ENCODE peak calls at places on chromosomes 1 and 21, in ten cellular contexts. F is lower leg skin, S is IMR-90, A is ovary, Z is GM12891, C is A549, T is sigmoid colon, M is spleen, H is H54, I is prostate gland. X is an unnamed sample.

GRCh38 chr1:181038399-181038873 is 4.7 kb downstream of the MR1 start:
- DNase-seq in F (no peak), S (peak; percentile 68), A (no peak), Z (no peak), C (peak; percentile 80), T (peak; percentile 73), M (no peak), H (peak; percentile 76), I (peak; percentile 30), X (no peak)

GRCh38 chr1:182877842-182878241 is 38.7 kb downstream of the DHX9 start:
- DNase-seq in F (no peak), S (no peak), A (no peak), Z (no peak), C (no peak), T (no peak), M (no peak), H (no peak), I (no peak), X (no peak)

GRCh38 chr1:245039196-245039595 is 115.6 kb upstream of the KIF26B start:
- DNase-seq in F (no peak), S (no peak), A (no peak), Z (no peak), C (no peak), T (no peak), M (no peak), H (no peak), I (no peak), X (no peak)

GRCh38 chr1:98323396-98323795 is 338.1 kb upstream of the SNX7 start:
- DNase-seq in F (peak; percentile 49), S (peak; percentile 82), A (no peak), Z (no peak), C (peak; percentile 20), T (no peak), M (no peak), H (no peak), I (no peak), X (no peak)

GRCh38 chr1:27589841-27590426 is 14.0 kb downstream of the AHDC1 start:
- DNase-seq in F (no peak), S (peak; percentile 54), A (peak; percentile 75), Z (no peak), C (no peak), T (peak; percentile 85), M (no peak), H (no peak), I (no peak), X (no peak)

GRCh38 chr1:91894036-91894761 is 8.2 kb upstream of the TGFBR3 start:
- DNase-seq in F (no peak), S (peak; percentile 42), A (no peak), Z (no peak), C (no peak), T (no peak), M (no peak), H (no peak), I (no peak), X (no peak)

GRCh38 chr1:14871569-14871968 is 273.1 kb downstream of the KAZN start:
- DNase-seq in F (no peak), S (no peak), A (no peak), Z (no peak), C (no peak), T (no peak), M (no peak), H (no peak), I (no peak), X (no peak)

GRCh38 chr1:5279127-5279526 is 624.7 kb downstream of the AJAP1 start:
- DNase-seq in F (no peak), S (no peak), A (no peak), Z (no peak), C (no peak), T (peak; percentile 4), M (no peak), H (no peak), I (no peak), X (no peak)

GRCh38 chr1:201826830-201827229 is 2.1 kb upstream of the IPO9 start:
- DNase-seq in F (no peak), S (peak; percentile 24), A (no peak), Z (no peak), C (no peak), T (no peak), M (no peak), H (no peak), I (no peak), X (no peak)

GRCh38 chr1:24043345-24044032 is 63.4 kb upstream of the SRSF10 start:
- DNase-seq in F (no peak), S (no peak), A (no peak), Z (no peak), C (no peak), T (peak; percentile 8), M (peak; percentile 13), H (no peak), I (no peak), X (no peak)

GRCh38 chr1:43171312-43171875 is 696 bp downstream of the EBNA1BP2 start:
- DNase-seq in F (no peak), S (peak; percentile 1), A (no peak), Z (no peak), C (no peak), T (no peak), M (no peak), H (no peak), I (no peak), X (no peak)

GRCh38 chr21:46568562-46568961 is 36.3 kb downstream of the S100B start:
- DNase-seq in F (no peak), S (no peak), A (no peak), Z (no peak), C (no peak), T (no peak), M (no peak), H (no peak), I (no peak), X (no peak)

DNA sequence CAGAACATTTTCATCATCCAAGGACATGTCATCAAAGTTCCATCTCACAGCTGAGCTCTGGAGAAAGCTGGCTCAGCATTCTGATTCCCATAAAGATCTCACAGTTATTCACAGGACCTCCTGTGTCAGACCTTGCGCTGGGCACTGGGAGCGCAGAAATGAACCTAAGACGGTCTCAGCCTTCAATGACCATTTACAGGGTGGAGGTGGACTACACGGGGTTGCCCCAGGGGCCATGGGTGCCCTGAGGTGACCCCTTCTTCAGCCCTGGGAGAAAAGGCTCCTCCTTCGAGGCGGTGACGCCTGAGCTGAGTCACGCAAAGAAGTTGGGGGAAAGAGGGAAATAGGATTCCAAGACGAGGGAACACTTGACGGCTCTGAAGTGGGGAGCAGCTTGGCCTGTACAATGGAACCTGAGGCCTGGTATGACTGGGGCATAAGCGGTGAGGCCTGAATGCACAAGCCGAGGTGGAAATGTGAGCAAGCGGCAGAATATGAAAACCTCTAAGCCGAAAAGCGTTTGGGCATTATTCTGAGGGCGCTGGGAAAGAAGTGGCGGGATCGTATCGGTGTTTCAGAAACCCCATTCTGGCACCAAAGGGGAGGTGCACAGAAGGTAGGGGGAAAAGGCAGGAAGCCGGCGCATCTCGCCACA is 787 bp downstream of the CC2D1B start:
- DNase-seq in F (peak; percentile 42), S (peak; percentile 69), A (peak; percentile 50), Z (no peak), C (peak; percentile 62), T (peak; percentile 87), M (peak; percentile 83), H (peak; percentile 80), I (peak; percentile 23), X (no peak)
- TF ChIP-seq POLR2A in F (no peak), S (peak; percentile 69), A (no peak), Z (no peak), C (peak; percentile 6), T (no peak), M (no peak), H (peak; percentile 65), I (peak; percentile 47), X (no peak)

GRCh38 chr1:154937051-154937987 is 800 bp upstream of the PMVK start:
- DNase-seq in F (peak; percentile 85), S (peak; percentile 97), A (peak; percentile 95), Z (peak; percentile 66), C (peak; percentile 94), T (peak; percentile 97), M (peak; percentile 96), H (peak; percentile 87), I (peak; percentile 87), X (peak; percentile 98)

GRCh38 chr1:154936416-154937050 is at the start of gene PMVK:
- DNase-seq in F (peak; percentile 95), S (peak; percentile 95), A (peak; percentile 96), Z (peak; percentile 90), C (peak; percentile 97), T (peak; percentile 99), M (peak; percentile 98), H (peak; percentile 89), I (peak; percentile 96), X (peak; percentile 99)

GRCh38 chr1:154935749-154936415 is 637 bp downstream of the PMVK start:
- DNase-seq in F (no peak), S (no peak), A (no peak), Z (no peak), C (no peak), T (no peak), M (no peak), H (no peak), I (no peak), X (no peak)

GRCh38 chr1:154934358-154934948 is 2.1 kb downstream of the PMVK start:
- DNase-seq in F (no peak), S (no peak), A (no peak), Z (no peak), C (no peak), T (no peak), M (no peak), H (no peak), I (no peak), X (no peak)

DNA sequence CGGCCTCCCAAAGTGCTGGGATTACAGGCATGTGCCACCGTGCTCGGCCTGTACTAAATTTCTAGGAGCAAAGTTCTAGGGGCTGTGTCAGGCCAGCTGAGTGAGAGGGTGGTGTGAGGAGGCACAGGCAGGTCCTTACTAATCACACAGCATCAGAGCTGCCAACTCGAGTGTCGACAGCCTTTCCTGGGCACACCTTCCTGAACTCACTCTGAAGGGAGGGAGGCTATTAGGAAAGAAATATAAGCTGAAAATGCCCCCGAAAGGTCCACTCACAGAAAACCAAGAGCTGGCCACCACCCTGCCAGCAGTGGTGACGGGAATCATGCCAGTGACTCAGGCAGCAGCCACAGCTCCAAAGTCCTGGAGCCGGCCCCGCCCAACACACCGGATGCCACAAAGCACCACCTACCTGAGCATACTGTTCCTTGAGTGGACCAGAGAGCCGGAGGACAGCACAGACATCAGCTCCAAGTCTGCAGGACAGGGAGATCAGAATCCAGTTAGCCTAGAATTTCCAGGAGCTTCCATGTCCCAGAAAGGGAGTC is 4.5 kb downstream of the PMVK start:
- DNase-seq in F (peak; percentile 44), S (no peak), A (no peak), Z (no peak), C (peak; percentile 55), T (no peak), M (no peak), H (peak; percentile 79), I (peak; percentile 55), X (no peak)
- TF ChIP-seq POLR2A in F (no peak), S (no peak), A (no peak), Z (no peak), C (no peak), T (peak; percentile 65), M (no peak), H (no peak), I (peak; percentile 46), X (no peak)

GRCh38 chr21:44917446-44918106 is 3.1 kb downstream of the ITGB2 start:
- DNase-seq in F (no peak), S (no peak), A (no peak), Z (no peak), C (no peak), T (no peak), M (no peak), H (no peak), I (no peak), X (no peak)
- TF ChIP-seq POLR2A in F (no peak), S (no peak), A (no peak), Z (no peak), C (no peak), T (no peak), M (no peak), H (no peak), I (no peak), X (no peak)

GRCh38 chr1:32361674-32362473 is 411 bp downstream of the FAM229A start:
- DNase-seq in F (no peak), S (no peak), A (peak; percentile 83), Z (peak; percentile 62), C (no peak), T (peak; percentile 75), M (peak; percentile 83), H (no peak), I (peak; percentile 34), X (no peak)
- TF ChIP-seq POLR2A in F (no peak), S (no peak), A (no peak), Z (peak; percentile 30), C (no peak), T (no peak), M (no peak), H (no peak), I (no peak), X (no peak)

X was measured in esophagus muscularis mucosa.